ENCODE peak calls at places on chromosomes 5 and 9, in four cellular contexts. M, A, T and I are unnamed samples.
A peak's percentile ranks its signal among the peaks of the same experiment; 100 is the strongest.

GRCh38 chr5:151134228-151134627 is 23.4 kb downstream of the ANXA6 start:
- DNase-seq in M (peak; percentile 35), A (no peak), T (no peak), I (no peak)

GRCh38 chr5:171625646-171626045 is 160.0 kb upstream of the SMIM23 start:
- DNase-seq in M (no peak), A (no peak), T (no peak), I (no peak)

GRCh38 chr9:134967547-134967930 is 49.8 kb upstream of the FCN1 start:
- DNase-seq in M (no peak), A (no peak), T (no peak), I (no peak)

GRCh38 chr9:112252194-112252593 is 77.1 kb upstream of the SUSD1 start:
- DNase-seq in M (no peak), A (no peak), T (no peak), I (peak; percentile 24)

GRCh38 chr5:135324897-135325650 is 74.0 kb downstream of the MACROH2A1 start:
- DNase-seq in M (no peak), A (no peak), T (no peak), I (peak; percentile 60)

GRCh38 chr5:67773439-67773988 is 442.0 kb upstream of the PIK3R1 start:
- DNase-seq in M (peak; percentile 55), A (peak; percentile 72), T (peak; percentile 50), I (no peak)

GRCh38 chr5:147567917-147568598 is 58.2 kb upstream of the DPYSL3 start:
- DNase-seq in M (no peak), A (peak; percentile 72), T (peak; percentile 83), I (peak; percentile 48)

GRCh38 chr9:107229146-107229545 is 53.9 kb upstream of the RAD23B start:
- DNase-seq in M (no peak), A (no peak), T (peak; percentile 67), I (no peak)

GRCh38 chr9:90285946-90286345 is 356.7 kb downstream of the DIRAS2 start:
- DNase-seq in M (no peak), A (no peak), T (no peak), I (no peak)

GRCh38 chr5:107469064-107469463 is 201.7 kb downstream of the EFNA5 start:
- DNase-seq in M (no peak), A (no peak), T (no peak), I (no peak)

GRCh38 chr5:19886123-19886921 is 101.7 kb downstream of the CDH18 start:
- DNase-seq in M (no peak), A (peak; percentile 83), T (no peak), I (peak; percentile 54)

GRCh38 chr5:72996632-72997031 is 40.8 kb downstream of the FCHO2 start:
- DNase-seq in M (no peak), A (no peak), T (no peak), I (no peak)

GRCh38 chr9:137554349-137554748 is 2.7 kb downstream of the MRPL41 start:
- DNase-seq in M (no peak), A (no peak), T (no peak), I (no peak)

GRCh38 chr5:61311836-61312808 is 19.9 kb upstream of the ZSWIM6 start:
- DNase-seq in M (no peak), A (peak; percentile 65), T (no peak), I (peak; percentile 95)

GRCh38 chr9:91727972-91728371 is 222.1 kb downstream of the ROR2 start:
- DNase-seq in M (no peak), A (no peak), T (no peak), I (no peak)

GRCh38 chr9:112439171-112439570 is 47.5 kb upstream of the KIAA1958 start:
- DNase-seq in M (no peak), A (no peak), T (no peak), I (no peak)

GRCh38 chr5:151469992-151470391 is 22.6 kb downstream of the SLC36A1 start:
- DNase-seq in M (no peak), A (no peak), T (no peak), I (no peak)

GRCh38 chr5:40681351-40682311 is 1.9 kb downstream of the PTGER4 start:
- DNase-seq in M (peak; percentile 15), A (peak; percentile 63), T (peak; percentile 63), I (no peak)

DNA sequence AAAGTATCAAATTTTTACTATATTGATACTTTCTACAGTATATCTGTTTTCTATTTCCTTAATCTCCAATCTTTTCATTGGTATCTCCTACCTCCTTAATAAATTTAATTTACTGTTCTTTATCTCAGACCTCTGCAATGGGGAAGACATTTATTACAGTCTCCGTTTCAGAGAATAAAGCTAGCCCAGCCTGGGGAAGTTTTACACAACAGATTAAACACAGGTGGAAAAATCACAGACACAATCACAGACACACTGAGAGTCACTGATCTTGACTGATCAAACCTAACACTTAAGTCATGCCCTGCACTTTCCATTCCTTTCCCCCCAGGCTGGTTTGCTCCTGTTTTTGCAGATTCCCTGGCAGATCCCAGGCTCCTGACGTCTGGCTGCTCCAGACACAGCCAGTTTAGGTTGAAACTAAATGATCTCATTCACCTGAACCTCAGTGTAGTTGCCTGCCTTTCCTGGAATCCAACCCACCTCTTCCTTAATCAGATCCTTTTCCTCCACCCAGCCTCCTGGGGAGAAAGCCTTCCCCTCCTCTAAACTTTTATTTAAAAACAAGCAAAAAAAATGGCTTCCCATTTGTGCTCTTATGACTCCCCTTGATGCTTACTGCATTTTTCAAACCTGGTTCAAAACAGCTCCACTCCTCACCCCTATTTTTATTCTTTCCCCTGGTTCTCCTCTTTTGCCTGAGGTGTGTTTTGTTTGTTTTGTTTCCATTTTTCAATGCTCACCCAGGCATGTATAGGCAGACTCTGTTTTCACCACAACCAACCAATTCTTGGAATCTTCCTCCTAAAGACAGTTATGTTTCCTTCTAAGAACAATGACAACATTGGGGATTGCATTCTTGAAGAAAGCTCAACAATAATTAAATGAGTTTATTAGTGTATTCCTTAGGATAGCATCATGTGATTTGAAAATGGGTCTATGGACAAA is 29.5 kb upstream of the OSMR start:
- DNase-seq in M (no peak), A (no peak), T (no peak), I (no peak)
- TF ChIP-seq EZH2 in M (no peak), A (no peak), T (no peak), I (no peak)

DNA sequence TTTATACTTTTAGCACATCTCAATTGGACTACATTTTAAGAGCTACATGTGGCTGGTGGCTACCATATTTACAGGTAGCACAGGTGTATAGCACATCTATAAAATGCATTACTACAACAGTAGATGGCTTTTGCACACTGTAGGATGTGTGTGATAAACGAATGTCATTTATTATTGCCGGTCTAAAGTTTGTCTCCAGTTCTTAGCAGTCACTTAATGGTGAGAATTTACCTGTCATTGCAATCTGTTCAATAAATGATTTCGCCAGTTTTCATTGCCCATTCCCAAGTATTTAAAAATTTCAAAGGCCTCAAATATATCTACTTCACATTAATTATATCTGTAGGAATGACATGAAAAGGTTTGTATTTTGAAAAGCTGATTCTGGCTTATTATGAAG is 15.9 kb downstream of the SCAMP1 start:
- DNase-seq in M (no peak), A (no peak), T (no peak), I (no peak)
- TF ChIP-seq EZH2 in M (no peak), A (no peak), T (no peak), I (no peak)

DNA sequence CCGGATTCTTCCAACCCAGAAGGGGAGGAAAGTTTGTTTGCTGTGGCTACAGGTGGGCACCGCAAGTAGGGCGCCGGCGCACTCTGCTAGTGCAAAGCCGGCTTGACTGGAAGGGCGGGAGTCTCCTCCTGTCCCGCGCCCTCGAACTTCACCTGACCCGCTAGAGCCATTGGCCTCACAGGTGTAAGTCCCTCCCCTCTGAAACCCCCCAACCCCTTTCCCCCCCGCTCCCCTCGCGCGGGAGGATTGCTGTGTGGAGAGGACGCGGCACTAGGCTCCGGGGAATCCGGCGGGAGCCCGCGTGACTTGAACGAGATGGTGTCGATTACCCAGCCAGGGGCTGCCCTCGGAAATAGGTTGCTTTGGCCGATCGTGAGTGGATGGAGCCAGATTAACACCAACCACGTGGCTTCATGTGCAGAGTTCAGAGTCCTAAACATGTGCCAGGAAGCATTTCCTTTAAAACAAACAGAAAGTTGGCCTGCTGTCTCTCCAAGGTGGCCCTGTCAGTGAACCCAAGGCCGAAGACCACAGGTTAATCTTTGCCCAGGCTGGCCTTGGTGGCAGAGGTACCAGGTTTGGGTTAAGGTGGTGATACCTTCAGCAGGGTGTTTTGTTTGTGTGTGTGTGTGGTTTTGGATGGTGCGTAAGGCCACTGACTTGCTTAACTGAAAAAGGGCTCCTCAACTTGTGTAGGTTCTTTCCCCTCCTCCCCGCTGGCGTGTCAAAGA is 1.0 kb downstream of the IQGAP2 start:
- DNase-seq in M (peak; percentile 77), A (peak; percentile 11), T (peak; percentile 79), I (no peak)
- TF ChIP-seq EZH2 in M (no peak), A (no peak), T (no peak), I (no peak)

GRCh38 chr5:110031402-110032140 is 341.8 kb downstream of the MAN2A1 start:
- DNase-seq in M (no peak), A (no peak), T (no peak), I (peak; percentile 45)
- TF ChIP-seq EZH2 in M (no peak), A (no peak), T (no peak), I (no peak)

GRCh38 chr5:173230741-173231380 is 4.1 kb downstream of the NKX2-5 start:
- DNase-seq in M (no peak), A (no peak), T (no peak), I (no peak)

GRCh38 chr5:173231996-173232498 is 3.0 kb downstream of the NKX2-5 start:
- DNase-seq in M (no peak), A (no peak), T (peak; percentile 38), I (no peak)

GRCh38 chr5:173232499-173233346 is 2.3 kb downstream of the NKX2-5 start:
- DNase-seq in M (no peak), A (peak; percentile 27), T (peak; percentile 73), I (no peak)

GRCh38 chr5:173229966-173230740 is 4.9 kb downstream of the NKX2-5 start:
- DNase-seq in M (no peak), A (no peak), T (peak; percentile 27), I (no peak)

GRCh38 chr5:173231381-173231766 is 3.6 kb downstream of the NKX2-5 start:
- DNase-seq in M (no peak), A (no peak), T (no peak), I (no peak)
- TF ChIP-seq EZH2 in M (no peak), A (no peak), T (no peak), I (no peak)

DNA sequence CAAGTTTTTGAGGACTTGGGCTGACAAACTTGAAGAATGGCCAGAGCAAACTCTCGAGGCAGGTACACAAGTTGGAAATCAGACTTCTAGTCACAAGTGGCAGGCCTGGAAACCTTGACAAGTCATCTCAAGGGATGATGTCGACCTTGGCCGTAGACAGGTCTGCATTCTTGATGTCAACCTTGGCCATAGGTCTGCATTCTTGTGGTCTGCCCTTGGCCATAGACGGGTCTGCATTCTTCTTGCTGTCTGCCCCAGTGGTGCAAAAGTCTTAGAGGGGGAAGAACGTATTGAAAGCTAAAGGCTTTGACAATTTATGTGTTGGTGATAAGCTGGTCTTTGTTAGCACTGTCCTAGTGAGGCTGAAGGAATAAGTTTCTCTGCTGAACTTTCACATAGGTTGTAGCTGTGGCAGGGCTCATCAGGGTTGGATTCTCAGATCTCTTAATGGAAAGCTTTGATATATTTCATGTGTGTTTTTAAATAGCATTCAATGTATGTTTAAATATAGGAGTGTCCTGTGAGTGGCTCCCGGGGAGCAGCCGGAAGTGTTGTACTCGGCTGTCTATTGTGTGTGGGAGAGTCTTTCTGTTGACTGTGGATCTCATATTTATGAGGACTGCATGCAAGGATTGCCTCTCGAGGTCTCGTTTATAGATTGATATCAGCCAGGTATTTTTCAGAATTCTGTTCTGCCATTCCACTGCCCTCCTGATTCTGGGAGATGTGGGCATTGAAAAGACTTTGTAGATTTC is 27.0 kb downstream of the SUB1 start:
- DNase-seq in M (no peak), A (peak; percentile 21), T (no peak), I (no peak)
- TF ChIP-seq EZH2 in M (no peak), A (no peak), T (no peak), I (no peak)

GRCh38 chr5:145433077-145433476 is 402.1 kb downstream of the PRELID2 start:
- DNase-seq in M (no peak), A (no peak), T (no peak), I (no peak)

GRCh38 chr5:145429170-145429569 is 406.0 kb downstream of the PRELID2 start:
- DNase-seq in M (no peak), A (no peak), T (no peak), I (no peak)
- TF ChIP-seq EZH2 in M (no peak), A (no peak), T (no peak), I (no peak)